ENCODE peak calls at places on chromosomes 5 and 9, in five cellular contexts. T is AG08395; R is GM23338; F is stimulated activated CD4-positive, alpha-beta T cell treated with anti-CD3 and anti-CD28 coated beads, Interleukin-15, amount 100 ng/mL, for 1 hour; Z is GM20000. X is an unnamed sample.

GRCh38 chr9:13139641-13140171 is 139.8 kb downstream of the MPDZ start:
- DNase-seq in T (peak), R (peak), F (no peak), Z (no peak), X (no peak)

GRCh38 chr5:134003957-134004625 is 684 bp downstream of the VDAC1 start:
- DNase-seq in Z (peak), F (peak), R (peak), T (peak), X (peak)

GRCh38 chr5:72281764-72282499 is 38.1 kb downstream of the MRPS27 start:
- DNase-seq in R (no peak), F (no peak), T (peak), Z (no peak), X (no peak)

GRCh38 chr5:141889282-141889871 is 11.2 kb upstream of the PCDH1 start:
- DNase-seq in T (peak), Z (no peak), F (no peak), R (no peak), X (no peak)

GRCh38 chr5:65801332-65801731 is 79.3 kb downstream of the NLN start:
- DNase-seq in T (peak), Z (no peak), R (no peak), F (no peak), X (no peak)

GRCh38 chr5:6714221-6715041 is 1.2 kb downstream of the TENT4A start:
- DNase-seq in F (peak), T (peak), Z (peak), R (peak), X (no peak)

GRCh38 chr5:40846371-40846770 is 5.2 kb downstream of the CARD6 start:
- DNase-seq in R (no peak), T (no peak), F (no peak), Z (no peak), X (no peak)

GRCh38 chr9:32775283-32775682 is 8.1 kb upstream of the TMEM215 start:
- DNase-seq in F (no peak), Z (no peak), R (no peak), T (no peak), X (no peak)

GRCh38 chr9:115671911-115672310 is 481.7 kb upstream of the PAPPA start:
- DNase-seq in T (no peak), Z (no peak), R (no peak), F (no peak), X (no peak)

GRCh38 chr5:179261301-179262125 is 83.7 kb downstream of the ADAMTS2 start:
- DNase-seq in T (no peak), Z (no peak), F (no peak), R (peak), X (no peak)

GRCh38 chr9:100619194-100619593 is 41.3 kb downstream of the CAVIN4 start:
- DNase-seq in R (peak), T (no peak), F (no peak), Z (no peak), X (no peak)

GRCh38 chr5:180590543-180591248 is 603 bp downstream of the SCGB3A1 start:
- DNase-seq in R (peak), F (no peak), Z (peak), T (no peak), X (no peak)

X was measured in central memory CD8-positive, alpha-beta T cell.